ENCODE peak calls at places on chromosome 13, in six cellular contexts. R is progenitor cell of endocrine pancreas; P is CD8-positive, alpha-beta T cell; H is GDM1; C is central memory CD4-positive, alpha-beta T cell; X is HepG2. Y is an unnamed sample.

GRCh38 chr13:27534976-27535370 is 84.6 kb upstream of the MTIF3 start:
- DNase-seq in H (no peak), P (no peak), R (no peak), X (no peak), C (no peak), Y (no peak)

GRCh38 chr13:44726214-44726613 is 150.1 kb upstream of the TSC22D1 start:
- DNase-seq in R (no peak), X (no peak), P (no peak), C (no peak), H (no peak), Y (no peak)

GRCh38 chr13:55013051-55013450 is 1984.4 kb downstream of the OLFM4 start:
- DNase-seq in H (no peak), P (no peak), X (no peak), C (no peak), R (no peak), Y (no peak)

GRCh38 chr13:114288157-114288591 is 6.8 kb downstream of the UPF3A start:
- DNase-seq in P (no peak), X (no peak), H (no peak), R (no peak), C (no peak), Y (no peak)

GRCh38 chr13:37618554-37618953 is 20.0 kb upstream of the POSTN start:
- DNase-seq in C (no peak), H (no peak), R (no peak), P (no peak), X (no peak), Y (no peak)

GRCh38 chr13:52925221-52925620 is 76.8 kb upstream of the PCDH8 start:
- DNase-seq in X (no peak), C (no peak), R (no peak), P (no peak), H (no peak), Y (no peak)

GRCh38 chr13:96159731-96160130 is 69.8 kb downstream of the HS6ST3 start:
- DNase-seq in P (no peak), C (no peak), H (no peak), X (no peak), R (no peak), Y (no peak)

GRCh38 chr13:98586400-98587144 is 9.7 kb upstream of the STK24 start:
- DNase-seq in P (no peak), H (no peak), R (no peak), X (peak; percentile 39), C (no peak), Y (no peak)

GRCh38 chr13:51894239-51894638 is 32.5 kb downstream of the CCDC70 start:
- DNase-seq in P (no peak), X (no peak), R (no peak), H (no peak), C (no peak), Y (no peak)

GRCh38 chr13:100139822-100140221 is 50.9 kb downstream of the PCCA start:
- DNase-seq in R (no peak), X (peak; percentile 20), H (no peak), P (no peak), C (no peak), Y (no peak)

GRCh38 chr13:71879129-71879535 is 12.1 kb upstream of the DACH1 start:
- DNase-seq in C (no peak), P (no peak), H (no peak), R (no peak), X (peak; percentile 27), Y (peak; percentile 21)

GRCh38 chr13:44734204-44734707 is 158.1 kb upstream of the TSC22D1 start:
- DNase-seq in H (no peak), P (no peak), C (no peak), R (no peak), X (no peak), Y (no peak)

GRCh38 chr13:28526876-28527275 is 31.9 kb upstream of the FLT1 start:
- DNase-seq in H (no peak), P (no peak), X (no peak), R (no peak), C (no peak), Y (no peak)

GRCh38 chr13:96934889-96935490 is 59.3 kb downstream of the OXGR1 start:
- DNase-seq in H (no peak), P (no peak), C (no peak), R (no peak), X (no peak), Y (no peak)

GRCh38 chr13:21435710-21436151 is 23.4 kb downstream of the ZDHHC20 start:
- DNase-seq in X (peak; percentile 71), R (no peak), H (no peak), P (no peak), C (peak; percentile 5), Y (peak; percentile 4)

GRCh38 chr13:101626925-101627555 is 174.6 kb downstream of the ITGBL1 start:
- DNase-seq in P (no peak), C (peak; percentile 42), R (no peak), X (no peak), H (no peak), Y (peak; percentile 76)

GRCh38 chr13:95880346-95880745 is 172.9 kb downstream of the UGGT2 start:
- DNase-seq in R (no peak), P (no peak), C (no peak), H (no peak), X (no peak), Y (no peak)

GRCh38 chr13:114146629-114147028 is 14.2 kb upstream of the RASA3 start:
- DNase-seq in C (no peak), P (no peak), R (no peak), H (no peak), X (no peak), Y (no peak)

GRCh38 chr13:77358001-77358400 is 31.1 kb upstream of the MYCBP2 start:
- DNase-seq in P (no peak), R (no peak), X (no peak), H (no peak), C (no peak), Y (no peak)

GRCh38 chr13:21297452-21297851 is 121.0 kb downstream of the MRPL57 start:
- DNase-seq in C (no peak), X (no peak), P (no peak), R (no peak), H (no peak), Y (no peak)

GRCh38 chr13:97904059-97904458 is 49.4 kb upstream of the IPO5 start:
- DNase-seq in X (no peak), C (no peak), H (no peak), R (no peak), P (no peak), Y (no peak)

GRCh38 chr13:76326343-76326742 is 559.9 kb downstream of the KCTD12 start:
- DNase-seq in P (no peak), H (no peak), C (no peak), X (no peak), R (no peak), Y (no peak)

GRCh38 chr13:30932481-30933333 is at the start of gene TEX26:
- DNase-seq in X (no peak), H (no peak), C (no peak), P (no peak), R (peak; percentile 28), Y (no peak)

GRCh38 chr13:27666951-27667350 is 45.3 kb downstream of the POLR1D start:
- DNase-seq in C (no peak), H (no peak), R (no peak), X (no peak), P (no peak), Y (no peak)

GRCh38 chr13:51879133-51879532 is 17.4 kb downstream of the CCDC70 start:
- DNase-seq in P (no peak), C (no peak), H (no peak), X (no peak), R (no peak), Y (no peak)

GRCh38 chr13:111115051-111115840 is at the start of gene ARHGEF7:
- DNase-seq in P (no peak), X (no peak), R (peak; percentile 36), C (no peak), H (no peak), Y (no peak)

GRCh38 chr13:92823059-92823458 is 403.5 kb upstream of the GPC6 start:
- DNase-seq in C (no peak), X (no peak), H (no peak), P (no peak), R (no peak), Y (no peak)

GRCh38 chr13:108269601-108270328 is at the start of gene TNFSF13B:
- DNase-seq in R (peak; percentile 13), C (peak; percentile 24), X (peak; percentile 7), P (no peak), H (peak; percentile 14), Y (no peak)

GRCh38 chr13:31894931-31895330 is 136.6 kb upstream of the FRY start:
- DNase-seq in H (no peak), P (no peak), X (no peak), C (no peak), R (no peak), Y (no peak)

GRCh38 chr13:32941368-32941767 is 74.9 kb upstream of the KL start:
- DNase-seq in C (no peak), H (peak; percentile 60), R (no peak), P (no peak), X (no peak), Y (no peak)

GRCh38 chr13:26558912-26559485 is 1.5 kb downstream of the WASF3 start:
- DNase-seq in H (no peak), P (no peak), R (no peak), X (peak; percentile 88), C (no peak), Y (no peak)

GRCh38 chr13:42781362-42781761 is at the start of gene FAM216B:
- DNase-seq in H (no peak), X (no peak), P (no peak), R (no peak), C (no peak), Y (no peak)

GRCh38 chr13:22055259-22055658 is 384.4 kb downstream of the FGF9 start:
- DNase-seq in X (no peak), H (no peak), P (no peak), C (no peak), R (no peak), Y (no peak)

GRCh38 chr13:113668491-113668971 is 1.5 kb downstream of the GRK1 start:
- DNase-seq in R (no peak), X (no peak), C (no peak), H (no peak), P (no peak), Y (no peak)

GRCh38 chr13:67549331-67549730 is 319.2 kb upstream of the PCDH9 start:
- DNase-seq in H (no peak), X (no peak), C (no peak), R (no peak), P (no peak), Y (no peak)

GRCh38 chr13:33106656-33107402 is 90.6 kb downstream of the KL start:
- DNase-seq in H (no peak), R (no peak), X (no peak), P (no peak), C (no peak), Y (no peak)

Y was measured in CD4-positive, CD25-positive, alpha-beta regulatory T cell.